ENCODE peak calls at places on chromosomes 12 and 14, in eight cellular contexts. One of them, this sample, is unnamed.

GRCh38 chr12:64057706-64058105 is 164.4 kb downstream of the KICS2 start:
- DNase-seq in non-pigmented ciliary epithelial cell: no peak
- DNase-seq in Calu3: no peak
- DNase-seq in WTC11: no peak
- DNase-seq in MV-4-11: no peak
- DNase-seq in right atrium auricular region: no peak
- DNase-seq in activated T-cell treated with anti-CD3 and anti-CD28 coated beads, Interleukin-2, amount 50 U/mL, for 1 hour: no peak
- DNase-seq in GF-D8: no peak
- DNase-seq in this sample: no peak

GRCh38 chr14:42200951-42201350 is 594.3 kb downstream of the LRFN5 start:
- DNase-seq in WTC11: no peak
- DNase-seq in right atrium auricular region: no peak
- DNase-seq in non-pigmented ciliary epithelial cell: no peak
- DNase-seq in MV-4-11: no peak
- DNase-seq in Calu3: no peak
- DNase-seq in GF-D8: no peak
- DNase-seq in activated T-cell treated with anti-CD3 and anti-CD28 coated beads, Interleukin-2, amount 50 U/mL, for 1 hour: no peak
- DNase-seq in this sample: no peak

GRCh38 chr12:11820476-11820875 is 171.0 kb downstream of the ETV6 start:
- DNase-seq in GF-D8: no peak
- DNase-seq in WTC11: no peak
- DNase-seq in right atrium auricular region: no peak
- DNase-seq in Calu3: no peak
- DNase-seq in non-pigmented ciliary epithelial cell: no peak
- DNase-seq in MV-4-11: no peak
- DNase-seq in activated T-cell treated with anti-CD3 and anti-CD28 coated beads, Interleukin-2, amount 50 U/mL, for 1 hour: no peak
- DNase-seq in this sample: no peak

GRCh38 chr12:108693781-108694180 is 37.5 kb downstream of the CORO1C start:
- DNase-seq in WTC11: no peak
- DNase-seq in right atrium auricular region: no peak
- DNase-seq in activated T-cell treated with anti-CD3 and anti-CD28 coated beads, Interleukin-2, amount 50 U/mL, for 1 hour: no peak
- DNase-seq in GF-D8: no peak
- DNase-seq in Calu3: no peak
- DNase-seq in non-pigmented ciliary epithelial cell: no peak
- DNase-seq in MV-4-11: no peak
- DNase-seq in this sample: no peak

GRCh38 chr12:5996459-5996858 is 51.4 kb upstream of the ANO2 start:
- DNase-seq in right atrium auricular region: no peak
- DNase-seq in MV-4-11: no peak
- DNase-seq in activated T-cell treated with anti-CD3 and anti-CD28 coated beads, Interleukin-2, amount 50 U/mL, for 1 hour: no peak
- DNase-seq in WTC11: no peak
- DNase-seq in Calu3: no peak
- DNase-seq in GF-D8: no peak
- DNase-seq in non-pigmented ciliary epithelial cell: no peak
- DNase-seq in this sample: no peak

GRCh38 chr14:32224731-32225377 is 21.8 kb upstream of the RNU6-8 start:
- DNase-seq in WTC11: peak
- DNase-seq in activated T-cell treated with anti-CD3 and anti-CD28 coated beads, Interleukin-2, amount 50 U/mL, for 1 hour: peak
- DNase-seq in Calu3: peak
- DNase-seq in right atrium auricular region: no peak
- DNase-seq in GF-D8: no peak
- DNase-seq in non-pigmented ciliary epithelial cell: no peak
- DNase-seq in MV-4-11: no peak
- DNase-seq in this sample: no peak

GRCh38 chr12:71014180-71014785 is 93.7 kb upstream of the PTPRR start:
- DNase-seq in non-pigmented ciliary epithelial cell: no peak
- DNase-seq in MV-4-11: no peak
- DNase-seq in GF-D8: no peak
- DNase-seq in right atrium auricular region: no peak
- DNase-seq in activated T-cell treated with anti-CD3 and anti-CD28 coated beads, Interleukin-2, amount 50 U/mL, for 1 hour: no peak
- DNase-seq in Calu3: peak
- DNase-seq in WTC11: no peak
- DNase-seq in this sample: no peak

GRCh38 chr12:13390381-13390856 is 193.9 kb downstream of the EMP1 start:
- DNase-seq in MV-4-11: no peak
- DNase-seq in Calu3: peak
- DNase-seq in non-pigmented ciliary epithelial cell: no peak
- DNase-seq in WTC11: no peak
- DNase-seq in activated T-cell treated with anti-CD3 and anti-CD28 coated beads, Interleukin-2, amount 50 U/mL, for 1 hour: no peak
- DNase-seq in GF-D8: no peak
- DNase-seq in right atrium auricular region: peak
- DNase-seq in this sample: peak

GRCh38 chr12:78343657-78344056 is 513.0 kb downstream of the NAV3 start:
- DNase-seq in MV-4-11: no peak
- DNase-seq in right atrium auricular region: no peak
- DNase-seq in GF-D8: no peak
- DNase-seq in activated T-cell treated with anti-CD3 and anti-CD28 coated beads, Interleukin-2, amount 50 U/mL, for 1 hour: no peak
- DNase-seq in non-pigmented ciliary epithelial cell: no peak
- DNase-seq in WTC11: no peak
- DNase-seq in Calu3: no peak
- DNase-seq in this sample: no peak

GRCh38 chr12:11805680-11806079 is 156.2 kb downstream of the ETV6 start:
- DNase-seq in activated T-cell treated with anti-CD3 and anti-CD28 coated beads, Interleukin-2, amount 50 U/mL, for 1 hour: no peak
- DNase-seq in Calu3: no peak
- DNase-seq in non-pigmented ciliary epithelial cell: no peak
- DNase-seq in GF-D8: no peak
- DNase-seq in WTC11: no peak
- DNase-seq in MV-4-11: no peak
- DNase-seq in right atrium auricular region: no peak
- DNase-seq in this sample: no peak

GRCh38 chr12:54680374-54680773 is 32.2 kb upstream of the DCD start:
- DNase-seq in non-pigmented ciliary epithelial cell: no peak
- DNase-seq in Calu3: peak
- DNase-seq in MV-4-11: peak
- DNase-seq in right atrium auricular region: no peak
- DNase-seq in activated T-cell treated with anti-CD3 and anti-CD28 coated beads, Interleukin-2, amount 50 U/mL, for 1 hour: peak
- DNase-seq in WTC11: peak
- DNase-seq in GF-D8: no peak
- DNase-seq in this sample: no peak

GRCh38 chr14:105461903-105462302 is 12.7 kb upstream of the CRIP2 start:
- DNase-seq in WTC11: no peak
- DNase-seq in activated T-cell treated with anti-CD3 and anti-CD28 coated beads, Interleukin-2, amount 50 U/mL, for 1 hour: no peak
- DNase-seq in MV-4-11: no peak
- DNase-seq in GF-D8: no peak
- DNase-seq in Calu3: no peak
- DNase-seq in right atrium auricular region: no peak
- DNase-seq in non-pigmented ciliary epithelial cell: no peak
- DNase-seq in this sample: no peak

GRCh38 chr14:54025661-54026060 is 69.0 kb upstream of the BMP4 start:
- DNase-seq in GF-D8: no peak
- DNase-seq in MV-4-11: no peak
- DNase-seq in non-pigmented ciliary epithelial cell: no peak
- DNase-seq in WTC11: peak
- DNase-seq in right atrium auricular region: no peak
- DNase-seq in Calu3: peak
- DNase-seq in activated T-cell treated with anti-CD3 and anti-CD28 coated beads, Interleukin-2, amount 50 U/mL, for 1 hour: no peak
- DNase-seq in this sample: no peak

GRCh38 chr14:46344327-46344937 is 307.1 kb downstream of the RPL10L start:
- DNase-seq in Calu3: peak
- DNase-seq in GF-D8: no peak
- DNase-seq in activated T-cell treated with anti-CD3 and anti-CD28 coated beads, Interleukin-2, amount 50 U/mL, for 1 hour: no peak
- DNase-seq in right atrium auricular region: no peak
- DNase-seq in MV-4-11: peak
- DNase-seq in WTC11: no peak
- DNase-seq in non-pigmented ciliary epithelial cell: no peak
- DNase-seq in this sample: no peak

GRCh38 chr12:68855111-68855510 is 47.1 kb downstream of the MDM2 start:
- DNase-seq in MV-4-11: no peak
- DNase-seq in WTC11: no peak
- DNase-seq in GF-D8: no peak
- DNase-seq in right atrium auricular region: no peak
- DNase-seq in Calu3: no peak
- DNase-seq in activated T-cell treated with anti-CD3 and anti-CD28 coated beads, Interleukin-2, amount 50 U/mL, for 1 hour: no peak
- DNase-seq in non-pigmented ciliary epithelial cell: no peak
- DNase-seq in this sample: no peak

GRCh38 chr14:102088012-102088792 is 1.4 kb upstream of the HSP90AA1 start:
- DNase-seq in activated T-cell treated with anti-CD3 and anti-CD28 coated beads, Interleukin-2, amount 50 U/mL, for 1 hour: peak
- DNase-seq in non-pigmented ciliary epithelial cell: no peak
- DNase-seq in GF-D8: peak
- DNase-seq in MV-4-11: peak
- DNase-seq in Calu3: no peak
- DNase-seq in right atrium auricular region: peak
- DNase-seq in WTC11: peak
- DNase-seq in this sample: no peak

GRCh38 chr12:106657499-106657898 is 74.7 kb downstream of the RFX4 start:
- DNase-seq in right atrium auricular region: no peak
- DNase-seq in MV-4-11: no peak
- DNase-seq in GF-D8: no peak
- DNase-seq in activated T-cell treated with anti-CD3 and anti-CD28 coated beads, Interleukin-2, amount 50 U/mL, for 1 hour: no peak
- DNase-seq in Calu3: no peak
- DNase-seq in WTC11: no peak
- DNase-seq in non-pigmented ciliary epithelial cell: no peak
- DNase-seq in this sample: no peak

GRCh38 chr12:29609431-29610215 is 112.1 kb upstream of the OVCH1 start:
- DNase-seq in right atrium auricular region: no peak
- DNase-seq in activated T-cell treated with anti-CD3 and anti-CD28 coated beads, Interleukin-2, amount 50 U/mL, for 1 hour: no peak
- DNase-seq in GF-D8: no peak
- DNase-seq in Calu3: no peak
- DNase-seq in non-pigmented ciliary epithelial cell: no peak
- DNase-seq in WTC11: no peak
- DNase-seq in MV-4-11: peak
- DNase-seq in this sample: no peak

GRCh38 chr12:100970894-100971293 is 176.3 kb downstream of the ANO4 start:
- DNase-seq in WTC11: no peak
- DNase-seq in MV-4-11: no peak
- DNase-seq in Calu3: no peak
- DNase-seq in right atrium auricular region: no peak
- DNase-seq in non-pigmented ciliary epithelial cell: no peak
- DNase-seq in activated T-cell treated with anti-CD3 and anti-CD28 coated beads, Interleukin-2, amount 50 U/mL, for 1 hour: no peak
- DNase-seq in GF-D8: no peak
- DNase-seq in this sample: no peak

GRCh38 chr14:75794615-75795038 is 133.6 kb downstream of the TTLL5 start:
- DNase-seq in activated T-cell treated with anti-CD3 and anti-CD28 coated beads, Interleukin-2, amount 50 U/mL, for 1 hour: no peak
- DNase-seq in MV-4-11: no peak
- DNase-seq in Calu3: no peak
- DNase-seq in GF-D8: no peak
- DNase-seq in right atrium auricular region: no peak
- DNase-seq in WTC11: no peak
- DNase-seq in non-pigmented ciliary epithelial cell: peak
- DNase-seq in this sample: no peak

GRCh38 chr12:106248849-106249371 is 1.1 kb upstream of the CKAP4 start:
- DNase-seq in Calu3: no peak
- DNase-seq in MV-4-11: peak
- DNase-seq in non-pigmented ciliary epithelial cell: no peak
- DNase-seq in activated T-cell treated with anti-CD3 and anti-CD28 coated beads, Interleukin-2, amount 50 U/mL, for 1 hour: no peak
- DNase-seq in WTC11: no peak
- DNase-seq in right atrium auricular region: peak
- DNase-seq in GF-D8: no peak
- DNase-seq in this sample: no peak

GRCh38 chr14:81432171-81432570 is 32.0 kb upstream of the STON2 start:
- DNase-seq in WTC11: no peak
- DNase-seq in GF-D8: no peak
- DNase-seq in non-pigmented ciliary epithelial cell: no peak
- DNase-seq in Calu3: no peak
- DNase-seq in MV-4-11: no peak
- DNase-seq in activated T-cell treated with anti-CD3 and anti-CD28 coated beads, Interleukin-2, amount 50 U/mL, for 1 hour: no peak
- DNase-seq in right atrium auricular region: no peak
- DNase-seq in this sample: no peak

GRCh38 chr14:99234982-99235491 is 37.0 kb downstream of the BCL11B start:
- DNase-seq in non-pigmented ciliary epithelial cell: no peak
- DNase-seq in activated T-cell treated with anti-CD3 and anti-CD28 coated beads, Interleukin-2, amount 50 U/mL, for 1 hour: peak
- DNase-seq in WTC11: peak
- DNase-seq in right atrium auricular region: no peak
- DNase-seq in Calu3: no peak
- DNase-seq in MV-4-11: no peak
- DNase-seq in GF-D8: no peak
- DNase-seq in this sample: no peak

GRCh38 chr12:51970904-51971646 is 19.6 kb downstream of the ACVR1B start:
- DNase-seq in GF-D8: no peak
- DNase-seq in Calu3: peak
- DNase-seq in non-pigmented ciliary epithelial cell: no peak
- DNase-seq in WTC11: peak
- DNase-seq in MV-4-11: no peak
- DNase-seq in right atrium auricular region: no peak
- DNase-seq in activated T-cell treated with anti-CD3 and anti-CD28 coated beads, Interleukin-2, amount 50 U/mL, for 1 hour: peak
- DNase-seq in this sample: no peak

GRCh38 chr12:11823043-11823442 is 173.6 kb downstream of the ETV6 start:
- DNase-seq in MV-4-11: no peak
- DNase-seq in non-pigmented ciliary epithelial cell: peak
- DNase-seq in right atrium auricular region: no peak
- DNase-seq in WTC11: no peak
- DNase-seq in activated T-cell treated with anti-CD3 and anti-CD28 coated beads, Interleukin-2, amount 50 U/mL, for 1 hour: no peak
- DNase-seq in GF-D8: no peak
- DNase-seq in Calu3: no peak
- DNase-seq in this sample: no peak

GRCh38 chr12:55227643-55228042 is 6.8 kb downstream of the OR10A7 start:
- DNase-seq in GF-D8: no peak
- DNase-seq in non-pigmented ciliary epithelial cell: no peak
- DNase-seq in MV-4-11: no peak
- DNase-seq in WTC11: no peak
- DNase-seq in Calu3: no peak
- DNase-seq in activated T-cell treated with anti-CD3 and anti-CD28 coated beads, Interleukin-2, amount 50 U/mL, for 1 hour: no peak
- DNase-seq in right atrium auricular region: no peak
- DNase-seq in this sample: no peak

GRCh38 chr14:47227051-47227600 is 448.3 kb downstream of the MDGA2 start:
- DNase-seq in MV-4-11: no peak
- DNase-seq in WTC11: no peak
- DNase-seq in activated T-cell treated with anti-CD3 and anti-CD28 coated beads, Interleukin-2, amount 50 U/mL, for 1 hour: no peak
- DNase-seq in Calu3: no peak
- DNase-seq in GF-D8: peak
- DNase-seq in right atrium auricular region: no peak
- DNase-seq in non-pigmented ciliary epithelial cell: no peak
- DNase-seq in this sample: no peak

GRCh38 chr14:30266290-30266689 is 292.7 kb upstream of the G2E3 start:
- DNase-seq in non-pigmented ciliary epithelial cell: no peak
- DNase-seq in GF-D8: no peak
- DNase-seq in activated T-cell treated with anti-CD3 and anti-CD28 coated beads, Interleukin-2, amount 50 U/mL, for 1 hour: no peak
- DNase-seq in right atrium auricular region: no peak
- DNase-seq in WTC11: no peak
- DNase-seq in MV-4-11: no peak
- DNase-seq in Calu3: no peak
- DNase-seq in this sample: no peak

GRCh38 chr12:51242896-51243295 is 4.3 kb downstream of the DAZAP2 start:
- DNase-seq in Calu3: no peak
- DNase-seq in MV-4-11: peak
- DNase-seq in GF-D8: peak
- DNase-seq in WTC11: no peak
- DNase-seq in non-pigmented ciliary epithelial cell: no peak
- DNase-seq in activated T-cell treated with anti-CD3 and anti-CD28 coated beads, Interleukin-2, amount 50 U/mL, for 1 hour: no peak
- DNase-seq in right atrium auricular region: no peak
- DNase-seq in this sample: no peak

GRCh38 chr14:91281346-91281745 is 36.8 kb upstream of the GPR68 start:
- DNase-seq in non-pigmented ciliary epithelial cell: no peak
- DNase-seq in activated T-cell treated with anti-CD3 and anti-CD28 coated beads, Interleukin-2, amount 50 U/mL, for 1 hour: no peak
- DNase-seq in MV-4-11: no peak
- DNase-seq in right atrium auricular region: no peak
- DNase-seq in WTC11: no peak
- DNase-seq in GF-D8: no peak
- DNase-seq in Calu3: no peak
- DNase-seq in this sample: no peak

GRCh38 chr14:63689132-63689531 is 38.7 kb downstream of the SGPP1 start:
- DNase-seq in non-pigmented ciliary epithelial cell: no peak
- DNase-seq in right atrium auricular region: no peak
- DNase-seq in WTC11: no peak
- DNase-seq in Calu3: no peak
- DNase-seq in MV-4-11: no peak
- DNase-seq in GF-D8: no peak
- DNase-seq in activated T-cell treated with anti-CD3 and anti-CD28 coated beads, Interleukin-2, amount 50 U/mL, for 1 hour: no peak
- DNase-seq in this sample: no peak

GRCh38 chr12:122981036-122981471 is 573 bp downstream of the ARL6IP4 start:
- DNase-seq in WTC11: no peak
- DNase-seq in right atrium auricular region: no peak
- DNase-seq in MV-4-11: no peak
- DNase-seq in non-pigmented ciliary epithelial cell: no peak
- DNase-seq in activated T-cell treated with anti-CD3 and anti-CD28 coated beads, Interleukin-2, amount 50 U/mL, for 1 hour: no peak
- DNase-seq in GF-D8: no peak
- DNase-seq in Calu3: no peak
- DNase-seq in this sample: no peak

GRCh38 chr12:111428728-111429175 is 23.0 kb downstream of the SH2B3 start:
- DNase-seq in GF-D8: peak
- DNase-seq in WTC11: no peak
- DNase-seq in non-pigmented ciliary epithelial cell: no peak
- DNase-seq in MV-4-11: peak
- DNase-seq in Calu3: no peak
- DNase-seq in right atrium auricular region: no peak
- DNase-seq in activated T-cell treated with anti-CD3 and anti-CD28 coated beads, Interleukin-2, amount 50 U/mL, for 1 hour: peak
- DNase-seq in this sample: no peak

GRCh38 chr12:1534708-1535107 is 59.7 kb downstream of the FBXL14 start:
- DNase-seq in non-pigmented ciliary epithelial cell: no peak
- DNase-seq in WTC11: no peak
- DNase-seq in Calu3: no peak
- DNase-seq in activated T-cell treated with anti-CD3 and anti-CD28 coated beads, Interleukin-2, amount 50 U/mL, for 1 hour: no peak
- DNase-seq in MV-4-11: peak
- DNase-seq in GF-D8: no peak
- DNase-seq in right atrium auricular region: no peak
- DNase-seq in this sample: no peak

This sample was measured in occipital lobe.